ENCODE peak calls at places on chromosomes 13 and 19, in four cellular contexts. One of them, this sample, is unnamed.

GRCh38 chr19:17938092-17938845 is 5.5 kb downstream of the CCDC124 start:
- DNase-seq in heart left ventricle: peak; percentile 75
- DNase-seq in breast epithelium: peak; percentile 57
- DNase-seq in transverse colon: peak; percentile 81
- DNase-seq in this sample: peak; percentile 81

GRCh38 chr13:95644611-95645052 is at the start of gene DZIP1:
- DNase-seq in breast epithelium: peak; percentile 37
- DNase-seq in transverse colon: peak; percentile 65
- DNase-seq in heart left ventricle: peak; percentile 83
- DNase-seq in this sample: peak; percentile 81

GRCh38 chr13:99800951-99801350 is 170.6 kb downstream of the ZIC5 start:
- DNase-seq in heart left ventricle: no peak
- DNase-seq in breast epithelium: no peak
- DNase-seq in transverse colon: no peak
- DNase-seq in this sample: no peak

GRCh38 chr19:49149652-49150105 is 5.5 kb downstream of the HRC start:
- DNase-seq in breast epithelium: peak; percentile 50
- DNase-seq in heart left ventricle: peak; percentile 76
- DNase-seq in transverse colon: peak; percentile 60
- DNase-seq in this sample: peak; percentile 83

GRCh38 chr13:38381840-38382239 is 32.2 kb downstream of the UFM1 start:
- DNase-seq in transverse colon: no peak
- DNase-seq in heart left ventricle: no peak
- DNase-seq in breast epithelium: no peak
- DNase-seq in this sample: no peak

GRCh38 chr19:48330012-48330681 is 4.8 kb downstream of the EMP3 start:
- DNase-seq in heart left ventricle: peak; percentile 83
- DNase-seq in transverse colon: peak; percentile 89
- DNase-seq in breast epithelium: peak; percentile 88
- DNase-seq in this sample: no peak

GRCh38 chr19:42325308-42325895 is at the start of gene MEGF8:
- DNase-seq in heart left ventricle: peak; percentile 98
- DNase-seq in transverse colon: peak; percentile 99
- DNase-seq in breast epithelium: peak; percentile 96
- DNase-seq in this sample: peak; percentile 99

GRCh38 chr19:10508707-10509106 is 5.6 kb upstream of the KEAP1 start:
- DNase-seq in transverse colon: no peak
- DNase-seq in breast epithelium: no peak
- DNase-seq in heart left ventricle: no peak
- DNase-seq in this sample: no peak

GRCh38 chr13:31310781-31311180 is 111.0 kb downstream of the B3GLCT start:
- DNase-seq in breast epithelium: peak; percentile 19
- DNase-seq in heart left ventricle: peak; percentile 75
- DNase-seq in transverse colon: no peak
- DNase-seq in this sample: no peak

GRCh38 chr13:42275098-42275471 is 3.1 kb downstream of the AKAP11 start:
- DNase-seq in transverse colon: no peak
- DNase-seq in heart left ventricle: no peak
- DNase-seq in breast epithelium: no peak
- DNase-seq in this sample: no peak

GRCh38 chr13:78247362-78247761 is 328.7 kb upstream of the EDNRB start:
- DNase-seq in breast epithelium: no peak
- DNase-seq in transverse colon: no peak
- DNase-seq in heart left ventricle: no peak
- DNase-seq in this sample: no peak

GRCh38 chr19:13098291-13099072 is 4.2 kb downstream of the LYL1 start:
- DNase-seq in breast epithelium: no peak
- DNase-seq in transverse colon: no peak
- DNase-seq in heart left ventricle: no peak
- DNase-seq in this sample: peak; percentile 78

GRCh38 chr19:56639217-56639616 is 3.7 kb upstream of the SMIM17 start:
- DNase-seq in transverse colon: no peak
- DNase-seq in heart left ventricle: no peak
- DNase-seq in breast epithelium: no peak
- DNase-seq in this sample: no peak

GRCh38 chr13:49216334-49216733 is 3.8 kb upstream of the MLNR start:
- DNase-seq in breast epithelium: no peak
- DNase-seq in transverse colon: no peak
- DNase-seq in heart left ventricle: no peak
- DNase-seq in this sample: no peak

GRCh38 chr13:43441916-43442315 is 344.9 kb downstream of the ENOX1 start:
- DNase-seq in transverse colon: no peak
- DNase-seq in heart left ventricle: no peak
- DNase-seq in breast epithelium: no peak
- DNase-seq in this sample: no peak

GRCh38 chr13:71801781-71802180 is 65.2 kb downstream of the DACH1 start:
- DNase-seq in transverse colon: no peak
- DNase-seq in breast epithelium: no peak
- DNase-seq in heart left ventricle: no peak
- DNase-seq in this sample: no peak

GRCh38 chr13:71811344-71811743 is 55.7 kb downstream of the DACH1 start:
- DNase-seq in heart left ventricle: no peak
- DNase-seq in transverse colon: no peak
- DNase-seq in breast epithelium: no peak
- DNase-seq in this sample: no peak

GRCh38 chr13:71808708-71809107 is 58.3 kb downstream of the DACH1 start:
- DNase-seq in transverse colon: no peak
- DNase-seq in heart left ventricle: no peak
- DNase-seq in breast epithelium: no peak
- DNase-seq in this sample: no peak

GRCh38 chr13:71801165-71801564 is 65.8 kb downstream of the DACH1 start:
- DNase-seq in heart left ventricle: no peak
- DNase-seq in transverse colon: no peak
- DNase-seq in breast epithelium: no peak
- DNase-seq in this sample: no peak

GRCh38 chr13:71806885-71807284 is 60.1 kb downstream of the DACH1 start:
- DNase-seq in transverse colon: no peak
- DNase-seq in heart left ventricle: no peak
- DNase-seq in breast epithelium: no peak
- DNase-seq in this sample: no peak
- TF ChIP-seq CTCF in transverse colon: no peak
- TF ChIP-seq CTCF in heart left ventricle: no peak
- TF ChIP-seq CTCF in breast epithelium: no peak
- TF ChIP-seq CTCF in this sample: no peak

DNA sequence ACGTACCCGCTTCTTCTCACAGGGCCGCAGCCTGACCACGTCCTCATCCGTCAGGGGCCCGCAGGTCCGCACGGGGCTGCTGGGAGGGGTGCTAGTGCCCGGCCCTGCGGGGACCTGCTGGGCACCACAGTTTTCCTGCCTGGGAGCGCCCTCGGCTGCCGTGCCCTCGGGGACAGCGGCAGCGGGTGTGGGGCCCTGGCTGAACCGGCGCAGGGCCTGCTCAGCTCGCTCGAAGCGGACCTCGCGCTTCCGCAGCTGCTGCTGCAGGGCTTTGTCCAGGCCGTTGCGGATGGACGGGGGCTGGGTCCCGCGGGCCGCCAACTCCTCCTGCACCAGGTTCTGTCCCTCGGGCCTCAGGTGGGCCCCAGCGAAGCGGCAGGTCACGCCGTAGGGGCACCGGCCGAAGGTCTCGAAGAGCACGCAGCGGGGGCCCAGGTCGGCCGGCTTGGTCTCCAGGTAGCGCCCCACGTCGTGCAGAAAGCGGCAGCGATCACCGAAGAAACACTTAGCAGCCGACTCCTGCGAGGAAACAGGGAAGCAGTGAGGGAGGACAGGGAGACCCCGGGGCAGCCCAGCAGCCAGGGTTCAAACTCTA is 1.7 kb downstream of the DUS3L start:
- DNase-seq in transverse colon: no peak
- DNase-seq in heart left ventricle: no peak
- DNase-seq in breast epithelium: no peak
- DNase-seq in this sample: no peak
- H3K4me3 ChIP-seq in transverse colon: no peak overlapping the region
- H3K4me3 ChIP-seq in heart left ventricle: no peak overlapping the region
- H3K4me3 ChIP-seq in breast epithelium: no peak overlapping the region
- H3K4me3 ChIP-seq in this sample: no peak overlapping the region

GRCh38 chr13:60369242-60369641 is 27.8 kb upstream of the TDRD3 start:
- DNase-seq in transverse colon: no peak
- DNase-seq in heart left ventricle: no peak
- DNase-seq in breast epithelium: no peak
- DNase-seq in this sample: no peak
- TF ChIP-seq CTCF in transverse colon: no peak
- TF ChIP-seq CTCF in heart left ventricle: no peak
- TF ChIP-seq CTCF in breast epithelium: peak; percentile 26
- TF ChIP-seq CTCF in this sample: peak; percentile 38

GRCh38 chr19:55080915-55081772 is 5.5 kb downstream of the EPS8L1 start:
- DNase-seq in breast epithelium: peak; percentile 80
- DNase-seq in heart left ventricle: peak; percentile 71
- DNase-seq in transverse colon: peak; percentile 93
- DNase-seq in this sample: peak; percentile 36
- H3K4me3 ChIP-seq in breast epithelium: peak overlapping the region; percentile 77
- H3K4me3 ChIP-seq in heart left ventricle: peak overlapping the region; percentile 52
- H3K4me3 ChIP-seq in transverse colon: peak overlapping the region; percentile 6
- H3K4me3 ChIP-seq in this sample: peak overlapping the region; percentile 45

DNA sequence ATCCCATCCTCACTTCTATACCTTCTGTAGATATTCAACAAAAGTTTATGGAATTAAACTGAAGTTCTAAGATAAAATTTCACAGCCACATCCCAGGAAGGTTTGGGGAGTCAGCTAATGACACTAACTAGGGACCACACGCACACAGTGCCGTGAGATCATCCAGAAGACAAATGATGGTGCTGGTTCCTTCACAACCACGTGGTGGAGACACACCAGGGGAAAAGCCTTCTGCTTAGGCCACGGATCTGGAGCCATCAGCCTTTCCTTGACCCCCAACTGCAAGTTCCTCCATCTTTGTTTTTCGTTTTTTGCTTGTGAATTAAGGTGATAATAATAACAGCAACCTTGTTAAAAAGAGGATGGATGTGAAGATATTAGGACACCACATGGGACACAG is 241.6 kb upstream of the MAB21L1 start:
- DNase-seq in transverse colon: no peak
- DNase-seq in heart left ventricle: no peak
- DNase-seq in breast epithelium: no peak
- DNase-seq in this sample: no peak
- TF ChIP-seq CTCF in transverse colon: no peak
- TF ChIP-seq CTCF in heart left ventricle: no peak
- TF ChIP-seq CTCF in breast epithelium: no peak
- TF ChIP-seq CTCF in this sample: no peak

GRCh38 chr19:33795370-33796163 is 1.1 kb upstream of the KCTD15 start:
- DNase-seq in heart left ventricle: peak; percentile 91
- DNase-seq in transverse colon: peak; percentile 82
- DNase-seq in breast epithelium: peak; percentile 56
- DNase-seq in this sample: peak; percentile 83
- H3K4me3 ChIP-seq in heart left ventricle: peak overlapping the region; percentile 82
- H3K4me3 ChIP-seq in transverse colon: peak overlapping the region; percentile 75
- H3K4me3 ChIP-seq in breast epithelium: peak overlapping the region; percentile 99
- H3K4me3 ChIP-seq in this sample: peak overlapping the region; percentile 58

GRCh38 chr19:41297628-41298326 is 12.2 kb upstream of the CCDC97 start:
- DNase-seq in heart left ventricle: peak; percentile 72
- DNase-seq in breast epithelium: no peak
- DNase-seq in transverse colon: peak; percentile 71
- DNase-seq in this sample: no peak
- TF ChIP-seq CTCF in heart left ventricle: no peak
- TF ChIP-seq CTCF in breast epithelium: no peak
- TF ChIP-seq CTCF in transverse colon: no peak
- TF ChIP-seq CTCF in this sample: no peak

DNA sequence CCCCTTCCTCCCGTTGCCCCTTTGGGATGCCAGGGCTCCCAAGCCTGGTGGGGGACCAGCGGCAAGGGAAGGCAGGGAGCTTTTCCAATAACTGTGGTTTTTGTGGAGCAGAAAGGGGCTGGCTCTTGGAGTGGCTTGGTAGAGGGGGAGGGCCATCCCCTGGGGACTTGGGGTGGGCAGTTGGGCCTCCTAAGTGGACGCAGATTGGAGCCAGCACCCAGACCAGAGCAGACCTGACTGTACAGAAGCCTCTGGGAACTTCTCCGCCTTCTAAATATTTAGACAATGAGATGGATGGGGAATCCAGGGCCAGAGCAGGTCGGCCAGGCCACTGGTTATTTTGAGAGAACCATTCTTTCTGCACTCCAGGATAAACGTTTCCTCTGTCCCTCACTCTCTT is 4.2 kb downstream of the PTGIR start:
- DNase-seq in breast epithelium: no peak
- DNase-seq in heart left ventricle: no peak
- DNase-seq in transverse colon: no peak
- DNase-seq in this sample: peak; percentile 66
- H3K4me3 ChIP-seq in breast epithelium: peak overlapping the region; percentile 41
- H3K4me3 ChIP-seq in heart left ventricle: no peak overlapping the region
- H3K4me3 ChIP-seq in transverse colon: no peak overlapping the region
- H3K4me3 ChIP-seq in this sample: no peak overlapping the region

GRCh38 chr19:19320362-19321142 is at the start of the genes MAU2 and SUGP1:
- DNase-seq in breast epithelium: peak; percentile 86
- DNase-seq in heart left ventricle: peak; percentile 92
- DNase-seq in transverse colon: peak; percentile 92
- DNase-seq in this sample: peak; percentile 86
- TF ChIP-seq CTCF in breast epithelium: peak; percentile 47
- TF ChIP-seq CTCF in heart left ventricle: peak; percentile 65
- TF ChIP-seq CTCF in transverse colon: no peak
- TF ChIP-seq CTCF in this sample: peak; percentile 35

DNA sequence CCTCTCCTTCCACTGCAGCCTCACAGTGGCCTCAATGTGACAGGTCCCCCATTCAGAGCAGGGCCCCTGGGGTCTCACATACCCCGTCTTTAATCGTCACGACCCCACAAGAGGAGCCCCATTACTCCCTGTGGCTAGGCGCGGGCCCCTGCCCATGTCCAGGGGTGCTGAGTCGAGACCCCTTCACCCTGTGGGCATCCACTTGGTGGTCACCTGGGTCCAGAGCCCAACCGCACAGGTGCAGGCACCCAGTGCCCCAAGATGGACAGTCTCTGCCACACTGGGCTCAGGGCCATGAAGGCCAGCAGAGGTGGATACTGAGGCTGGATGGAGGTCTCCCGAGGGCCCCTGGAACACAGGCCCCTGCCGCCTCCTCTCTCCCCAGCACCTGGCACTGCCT is 3.0 kb downstream of the TMEM259 start:
- DNase-seq in heart left ventricle: no peak
- DNase-seq in breast epithelium: no peak
- DNase-seq in transverse colon: no peak
- DNase-seq in this sample: no peak
- H3K4me3 ChIP-seq in heart left ventricle: no peak overlapping the region
- H3K4me3 ChIP-seq in breast epithelium: peak overlapping the region; percentile 58
- H3K4me3 ChIP-seq in transverse colon: no peak overlapping the region
- H3K4me3 ChIP-seq in this sample: no peak overlapping the region